ENCODE peak calls at places on chromosomes 16 and 17, in nine cellular contexts. D, N, E, M, T, C, F, B and V are unnamed samples.

GRCh38 chr17:44522883-44523671 is 19.9 kb upstream of the GPATCH8 start:
- DNase-seq in D (no peak), N (peak; percentile 87), E (no peak), M (no peak), T (peak; percentile 65), C (peak; percentile 93), F (peak; percentile 44), B (no peak), V (no peak)

GRCh38 chr17:65558683-65559311 is 2.7 kb downstream of the AXIN2 start:
- DNase-seq in D (no peak), N (no peak), E (no peak), M (no peak), T (no peak), C (no peak), F (no peak), B (no peak), V (no peak)

GRCh38 chr16:89385712-89386111 is 104.6 kb downstream of the ANKRD11 start:
- DNase-seq in D (no peak), N (no peak), E (no peak), M (no peak), T (no peak), C (no peak), F (no peak), B (no peak), V (no peak)

GRCh38 chr17:19374136-19374535 is 4.2 kb upstream of the MAPK7 start:
- DNase-seq in D (no peak), N (no peak), E (no peak), M (no peak), T (no peak), C (no peak), F (no peak), B (no peak), V (no peak)

GRCh38 chr17:8941520-8941919 is 24.0 kb downstream of the PIK3R5 start:
- DNase-seq in D (no peak), N (peak; percentile 89), E (no peak), M (no peak), T (no peak), C (no peak), F (no peak), B (no peak), V (no peak)

GRCh38 chr17:65278050-65278819 is 141.1 kb downstream of the RGS9 start:
- DNase-seq in D (peak; percentile 0), N (peak; percentile 44), E (no peak), M (no peak), T (peak; percentile 36), C (peak; percentile 29), F (peak; percentile 67), B (peak; percentile 51), V (no peak)

GRCh38 chr16:78925071-78925714 is 675.3 kb downstream of the MAF start:
- DNase-seq in D (no peak), N (peak; percentile 50), E (no peak), M (no peak), T (no peak), C (peak; percentile 34), F (no peak), B (no peak), V (no peak)

GRCh38 chr17:45070001-45070400 is 8.9 kb downstream of the NMT1 start:
- DNase-seq in D (no peak), N (no peak), E (no peak), M (no peak), T (no peak), C (no peak), F (no peak), B (no peak), V (no peak)

GRCh38 chr17:16989953-16990860 is 18.3 kb upstream of the TNFRSF13B start:
- DNase-seq in D (no peak), N (no peak), E (no peak), M (no peak), T (peak; percentile 12), C (no peak), F (peak; percentile 60), B (no peak), V (no peak)

GRCh38 chr16:88398874-88399178 is 16.1 kb downstream of the ZNF469 start:
- DNase-seq in D (no peak), N (no peak), E (no peak), M (no peak), T (no peak), C (peak; percentile 19), F (no peak), B (no peak), V (no peak)

GRCh38 chr17:64622931-64623654 is 39.0 kb downstream of the SMURF2 start:
- DNase-seq in D (no peak), N (no peak), E (peak; percentile 65), M (no peak), T (peak; percentile 86), C (no peak), F (peak; percentile 92), B (no peak), V (no peak)

GRCh38 chr17:53627511-53627910 is 195.2 kb upstream of the KIF2B start:
- DNase-seq in D (no peak), N (no peak), E (peak; percentile 48), M (no peak), T (peak; percentile 74), C (no peak), F (peak; percentile 80), B (no peak), V (no peak)

GRCh38 chr17:77471984-77472836 is 331.4 kb downstream of the SEC14L1 start:
- DNase-seq in D (peak; percentile 28), N (peak; percentile 72), E (no peak), M (peak; percentile 84), T (peak; percentile 45), C (no peak), F (peak; percentile 85), B (no peak), V (no peak)

GRCh38 chr17:80124351-80124981 is 22.5 kb downstream of the EIF4A3 start:
- DNase-seq in D (no peak), N (no peak), E (no peak), M (no peak), T (peak; percentile 24), C (peak; percentile 38), F (peak; percentile 62), B (no peak), V (no peak)